ENCODE peak calls at places on chromosomes 3 and 15, in nine cellular contexts. S is IMR-90, H is retinal pigment epithelial cell, P is GM13977, Y is stomach, T is MCF 10A, B is fibroblast of lung, G is cardiac fibroblast, Q is transverse colon. C is an unnamed sample.

GRCh38 chr15:32715276-32715675 is 2.5 kb upstream of the GREM1 start:
- DNase-seq in P (peak; percentile 35), H (no peak), G (peak; percentile 50), B (peak; percentile 27), S (peak; percentile 91), T (no peak), Q (no peak), Y (no peak), C (peak; percentile 83)

GRCh38 chr3:104819333-104819732 is 547.4 kb upstream of the ALCAM start:
- DNase-seq in Y (no peak), G (no peak), P (no peak), S (no peak), T (no peak), H (no peak), B (peak; percentile 6), Q (no peak), C (no peak)

GRCh38 chr3:62622553-62623174 is 249.3 kb upstream of the FEZF2 start:
- DNase-seq in Y (no peak), Q (no peak), P (peak; percentile 10), B (peak; percentile 86), S (peak; percentile 61), H (no peak), G (peak; percentile 81), T (peak; percentile 68), C (peak; percentile 44)

GRCh38 chr15:22895465-22896190 is 57.2 kb downstream of the NIPA2 start:
- DNase-seq in Y (peak; percentile 60), G (peak; percentile 49), P (peak; percentile 66), H (peak; percentile 50), B (peak; percentile 29), Q (peak; percentile 71), S (peak; percentile 34), T (peak; percentile 95), C (peak; percentile 61)

GRCh38 chr15:96285306-96285705 is 45.2 kb upstream of the NR2F2 start:
- DNase-seq in P (no peak), S (peak; percentile 99), Q (no peak), G (peak; percentile 92), Y (no peak), H (no peak), B (peak; percentile 82), T (peak; percentile 33), C (peak; percentile 53)

GRCh38 chr3:72065236-72065635 is 280.3 kb upstream of the PROK2 start:
- DNase-seq in B (no peak), H (no peak), G (no peak), Q (no peak), Y (no peak), T (no peak), P (no peak), S (no peak), C (no peak)

GRCh38 chr3:197907196-197907595 is 42.8 kb upstream of the RPL35A start:
- DNase-seq in Q (no peak), P (no peak), Y (no peak), G (no peak), B (no peak), H (no peak), S (peak; percentile 42), T (no peak), C (peak; percentile 25)

GRCh38 chr3:85821130-85821756 is 862.5 kb downstream of the CADM2 start:
- DNase-seq in Q (peak; percentile 17), T (peak; percentile 46), P (peak; percentile 6), Y (peak; percentile 31), S (no peak), B (peak; percentile 21), G (peak; percentile 3), H (peak; percentile 2), C (no peak)

GRCh38 chr3:138440137-138440536 is 5.7 kb downstream of the ESYT3 start:
- DNase-seq in G (no peak), Y (no peak), Q (no peak), B (no peak), H (peak; percentile 51), T (no peak), P (no peak), S (no peak), C (peak; percentile 9)

GRCh38 chr15:27570746-27571145 is 528.4 kb downstream of the OCA2 start:
- DNase-seq in T (no peak), B (no peak), H (no peak), Y (no peak), Q (no peak), P (no peak), S (no peak), G (no peak), C (no peak)

GRCh38 chr3:53259427-53260259 is 3.8 kb upstream of the TKT start:
- DNase-seq in Q (no peak), T (no peak), P (no peak), G (no peak), Y (no peak), S (no peak), H (no peak), B (peak; percentile 42), C (no peak)

GRCh38 chr15:56356616-56357015 is 8.6 kb upstream of the TEX9 start:
- DNase-seq in P (peak; percentile 35), S (no peak), G (peak; percentile 43), H (no peak), Q (no peak), T (peak; percentile 32), Y (no peak), B (no peak), C (peak; percentile 12)

GRCh38 chr15:33112541-33113105 is 81.9 kb downstream of the FMN1 start:
- DNase-seq in B (peak; percentile 39), S (no peak), Y (no peak), G (no peak), P (no peak), T (no peak), H (no peak), Q (no peak), C (no peak)

GRCh38 chr3:131047582-131047981 is 20.9 kb downstream of the NEK11 start:
- DNase-seq in Q (no peak), B (no peak), P (no peak), T (no peak), S (no peak), G (no peak), H (no peak), Y (no peak), C (no peak)

GRCh38 chr15:31359722-31360111 is 33.1 kb downstream of the KLF13 start:
- DNase-seq in S (no peak), Q (peak; percentile 54), B (no peak), P (no peak), Y (no peak), G (no peak), T (no peak), H (no peak), C (no peak)

GRCh38 chr3:8305371-8305770 is 196.3 kb upstream of the LMCD1 start:
- DNase-seq in H (no peak), B (no peak), Q (no peak), P (no peak), T (no peak), Y (no peak), G (no peak), S (no peak), C (no peak)

GRCh38 chr3:8303466-8303865 is 198.2 kb upstream of the LMCD1 start:
- DNase-seq in P (no peak), G (peak; percentile 9), Q (no peak), Y (no peak), T (no peak), H (no peak), S (peak; percentile 2), B (no peak), C (peak; percentile 34)

GRCh38 chr3:8307545-8308110 is 194.0 kb upstream of the LMCD1 start:
- DNase-seq in Q (no peak), P (no peak), S (no peak), T (no peak), H (no peak), B (no peak), Y (no peak), G (no peak), C (no peak)

GRCh38 chr3:8298021-8298954 is 203.3 kb upstream of the LMCD1 start:
- DNase-seq in B (no peak), G (no peak), T (no peak), S (no peak), P (no peak), H (no peak), Q (no peak), Y (no peak), C (no peak)

GRCh38 chr3:8301977-8302589 is 199.5 kb upstream of the LMCD1 start:
- DNase-seq in Q (no peak), H (peak; percentile 14), B (peak; percentile 74), S (peak; percentile 59), T (peak; percentile 63), G (peak; percentile 68), Y (no peak), P (peak; percentile 32), C (peak; percentile 55)
- TF ChIP-seq CTCF in Q (peak; percentile 52), H (peak; percentile 72), B (peak; percentile 80), S (peak; percentile 70), T (peak; percentile 75), G (peak; percentile 70), Y (peak; percentile 25), P (peak; percentile 67), C (peak; percentile 87)

DNA sequence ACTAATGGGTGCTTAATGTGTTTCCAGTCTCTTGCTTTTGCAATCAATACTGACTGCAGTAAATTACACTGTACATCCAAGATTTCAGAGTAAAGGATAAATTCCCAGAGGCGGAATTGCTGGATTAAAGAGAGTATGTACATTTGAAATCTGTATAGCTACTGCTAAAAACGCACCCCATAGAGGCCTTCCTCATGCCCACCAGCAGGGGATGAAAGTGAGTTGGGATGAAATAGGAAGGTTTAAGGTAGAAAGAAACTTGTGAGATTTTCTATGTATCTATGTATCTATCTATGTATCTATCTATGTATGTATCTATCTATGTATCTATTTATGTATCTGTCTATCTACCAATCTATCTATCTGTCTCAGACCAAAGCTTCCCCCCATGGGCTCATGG is 28.4 kb downstream of the TMEM44 start:
- DNase-seq in H (no peak), B (no peak), Y (no peak), P (no peak), G (no peak), T (no peak), Q (no peak), S (no peak), C (no peak)
- TF ChIP-seq CTCF in H (peak; percentile 61), B (peak; percentile 49), Y (no peak), P (peak; percentile 16), G (peak; percentile 59), T (no peak), Q (no peak), S (peak; percentile 47), C (peak; percentile 70)

GRCh38 chr3:37974928-37975223 is 15.7 kb upstream of the VILL start:
- DNase-seq in Y (no peak), G (no peak), T (no peak), B (no peak), Q (no peak), S (no peak), H (no peak), P (no peak), C (no peak)
- TF ChIP-seq CTCF in Y (no peak), G (no peak), T (no peak), B (no peak), Q (no peak), S (no peak), H (no peak), P (no peak), C (peak; percentile 40)

DNA sequence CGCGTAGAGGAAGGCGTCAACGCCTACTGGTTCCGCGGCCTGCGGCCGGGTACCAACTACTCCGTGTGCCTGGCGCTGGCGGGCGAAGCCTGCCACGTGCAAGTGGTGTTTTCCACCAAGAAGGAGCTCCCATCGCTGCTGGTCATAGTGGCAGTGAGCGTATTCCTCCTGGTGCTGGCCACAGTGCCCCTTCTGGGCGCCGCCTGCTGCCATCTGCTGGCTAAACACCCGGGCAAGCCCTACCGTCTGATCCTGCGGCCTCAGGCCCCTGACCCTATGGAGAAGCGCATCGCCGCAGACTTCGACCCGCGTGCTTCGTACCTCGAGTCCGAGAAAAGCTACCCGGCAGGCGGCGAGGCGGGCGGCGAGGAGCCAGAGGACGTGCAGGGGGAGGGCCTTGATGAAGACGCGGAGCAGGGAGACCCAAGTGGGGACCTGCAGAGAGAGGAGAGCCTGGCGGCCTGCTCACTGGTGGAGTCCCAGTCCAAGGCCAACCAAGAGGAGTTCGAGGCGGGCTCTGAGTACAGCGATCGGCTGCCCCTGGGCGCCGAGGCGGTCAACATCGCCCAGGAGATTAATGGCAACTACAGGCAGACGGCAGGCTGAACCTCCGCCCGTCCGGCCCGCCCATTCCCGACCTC is 4.1 kb downstream of the ISLR2 start:
- DNase-seq in S (peak; percentile 23), Q (peak; percentile 38), G (peak; percentile 31), P (peak; percentile 51), Y (peak; percentile 53), H (no peak), B (peak; percentile 50), T (no peak), C (peak; percentile 16)
- TF ChIP-seq CTCF in S (peak; percentile 49), Q (peak; percentile 28), G (peak; percentile 43), P (peak; percentile 57), Y (peak; percentile 15), H (peak; percentile 77), B (peak; percentile 58), T (no peak), C (peak; percentile 66)

C was measured in HFFc6.